ENCODE peak calls at places on chromosomes 3 and 15, in eight cellular contexts. I is mucosa of gallbladder; N is neural crest cell; K is DMS153; M is body of pancreas; A is SK-N-DZ; J is stimulated activated CD8-positive, alpha-beta memory T cell treated with anti-CD3 and anti-CD28 coated beads, Interleukin-4, amount 100 ng/mL, for 4 hours; P is psoas muscle. E is an unnamed sample.

GRCh38 chr3:38608086-38608775 is 41.3 kb downstream of the SCN5A start:
- DNase-seq in I (no peak), N (no peak), K (no peak), M (peak), A (no peak), J (no peak), P (peak), E (no peak)

GRCh38 chr3:14370719-14371572 is 31.5 kb upstream of the SLC6A6 start:
- DNase-seq in I (no peak), N (no peak), K (no peak), M (no peak), A (no peak), J (no peak), P (no peak), E (no peak)

GRCh38 chr3:108410531-108410984 is 99.8 kb downstream of the MYH15 start:
- DNase-seq in I (no peak), N (no peak), K (no peak), M (no peak), A (peak), J (no peak), P (peak), E (no peak)

GRCh38 chr3:8212794-8213193 is 288.8 kb upstream of the LMCD1 start:
- DNase-seq in I (no peak), N (no peak), K (no peak), M (no peak), A (no peak), J (no peak), P (no peak), E (no peak)

GRCh38 chr3:109532257-109533216 is 195.2 kb upstream of the DPPA4 start:
- DNase-seq in I (peak), N (peak), K (peak), M (peak), A (peak), J (no peak), P (no peak), E (peak)

GRCh38 chr3:100004931-100005330 is 109.4 kb downstream of the FILIP1L start:
- DNase-seq in I (no peak), N (no peak), K (no peak), M (no peak), A (no peak), J (no peak), P (no peak), E (no peak)

GRCh38 chr15:75367913-75368688 is at the start of gene MAN2C1:
- DNase-seq in I (peak), N (peak), K (peak), M (peak), A (peak), J (peak), P (peak), E (peak)

GRCh38 chr3:132222868-132223538 is 94.2 kb upstream of the ACP3 start:
- DNase-seq in I (no peak), N (no peak), K (peak), M (peak), A (no peak), J (no peak), P (no peak), E (no peak)

GRCh38 chr3:67897686-67898336 is 243.4 kb upstream of the SUCLG2 start:
- DNase-seq in I (no peak), N (no peak), K (no peak), M (no peak), A (no peak), J (no peak), P (no peak), E (no peak)

GRCh38 chr15:74234598-74234875 is 1.6 kb upstream of the CCDC33 start:
- DNase-seq in I (no peak), N (no peak), K (no peak), M (no peak), A (no peak), J (no peak), P (no peak), E (no peak)

GRCh38 chr3:125602752-125603649 is 7.7 kb upstream of the OSBPL11 start:
- DNase-seq in I (no peak), N (peak), K (no peak), M (no peak), A (no peak), J (no peak), P (no peak), E (no peak)

GRCh38 chr15:95853350-95853749 is 477.1 kb upstream of the NR2F2 start:
- DNase-seq in I (no peak), N (no peak), K (no peak), M (no peak), A (no peak), J (no peak), P (no peak), E (no peak)

GRCh38 chr3:58206406-58207011 is 4.3 kb downstream of the DNASE1L3 start:
- DNase-seq in I (no peak), N (no peak), K (no peak), M (no peak), A (no peak), J (no peak), P (no peak), E (no peak)

GRCh38 chr15:68053997-68054657 is at the start of gene PIAS1:
- DNase-seq in I (peak), N (peak), K (peak), M (peak), A (peak), J (peak), P (peak), E (peak)

GRCh38 chr15:74304459-74304858 is 63.0 kb downstream of the CYP11A1 start:
- DNase-seq in I (no peak), N (no peak), K (no peak), M (no peak), A (no peak), J (no peak), P (no peak), E (no peak)

GRCh38 chr3:172194702-172195392 is 155.5 kb downstream of the FNDC3B start:
- DNase-seq in I (no peak), N (no peak), K (peak), M (no peak), A (peak), J (no peak), P (no peak), E (no peak)

GRCh38 chr15:85049805-85050204 is 68.1 kb downstream of the PDE8A start:
- DNase-seq in I (no peak), N (no peak), K (no peak), M (no peak), A (no peak), J (no peak), P (no peak), E (no peak)

GRCh38 chr15:62392411-62392810 is 227.3 kb upstream of the C2CD4B start:
- DNase-seq in I (no peak), N (peak), K (no peak), M (peak), A (no peak), J (no peak), P (peak), E (no peak)

GRCh38 chr3:4251412-4251811 is 51.8 kb upstream of the SETMAR start:
- DNase-seq in I (no peak), N (no peak), K (no peak), M (no peak), A (no peak), J (no peak), P (no peak), E (no peak)

GRCh38 chr3:170864525-170865208 is 5.3 kb downstream of the RPL22L1 start:
- DNase-seq in I (no peak), N (no peak), K (no peak), M (no peak), A (no peak), J (no peak), P (no peak), E (no peak)

GRCh38 chr3:20422391-20422790 is 236.4 kb upstream of the SGO1 start:
- DNase-seq in I (no peak), N (no peak), K (no peak), M (no peak), A (no peak), J (no peak), P (no peak), E (no peak)

GRCh38 chr3:10522646-10523303 is 17.4 kb upstream of the ATP2B2 start:
- DNase-seq in I (no peak), N (no peak), K (no peak), M (no peak), A (no peak), J (no peak), P (no peak), E (peak)

GRCh38 chr3:157794771-157795170 is 291.6 kb upstream of the VEPH1 start:
- DNase-seq in I (no peak), N (no peak), K (no peak), M (no peak), A (no peak), J (no peak), P (no peak), E (no peak)

GRCh38 chr15:96264801-96265515 is 65.5 kb upstream of the NR2F2 start:
- DNase-seq in I (peak), N (peak), K (no peak), M (no peak), A (peak), J (no peak), P (no peak), E (no peak)

GRCh38 chr3:83765971-83766370 is 1192.8 kb upstream of the CADM2 start:
- DNase-seq in I (no peak), N (no peak), K (no peak), M (no peak), A (no peak), J (no peak), P (no peak), E (no peak)

E was measured in H1.